ENCODE peak calls at places on chromosomes 11 and 22, in eight cellular contexts. D is psoas muscle, O is bronchial epithelial cell, H is ovary, W is kidney epithelial cell, E is thoracic aorta, F is fibroblast of lung, Z is body of pancreas. B is an unnamed sample.

GRCh38 chr11:113494021-113494420 is 18.8 kb upstream of the DRD2 start:
- DNase-seq in D (no peak), O (no peak), H (no peak), W (no peak), E (no peak), F (no peak), Z (no peak), B (no peak)

GRCh38 chr11:19311306-19312030 is 70.7 kb upstream of the E2F8 start:
- DNase-seq in D (peak; percentile 63), O (peak; percentile 38), H (peak; percentile 51), W (no peak), E (peak; percentile 20), F (peak; percentile 63), Z (peak; percentile 75), B (no peak)

GRCh38 chr11:45144126-45145082 is 2.0 kb upstream of the PRDM11 start:
- DNase-seq in D (no peak), O (no peak), H (no peak), W (no peak), E (no peak), F (no peak), Z (no peak), B (no peak)

GRCh38 chr11:95230054-95231034 is 658 bp downstream of the SESN3 start:
- DNase-seq in D (peak; percentile 59), O (peak; percentile 26), H (peak; percentile 33), W (no peak), E (no peak), F (peak; percentile 15), Z (peak; percentile 24), B (peak; percentile 45)

GRCh38 chr11:8728566-8728965 is 46.0 kb downstream of the RPL27A start:
- DNase-seq in D (no peak), O (no peak), H (no peak), W (no peak), E (no peak), F (peak; percentile 65), Z (no peak), B (no peak)

GRCh38 chr11:117444256-117445096 is 116.8 kb downstream of the CEP164 start:
- DNase-seq in D (no peak), O (no peak), H (no peak), W (no peak), E (no peak), F (no peak), Z (no peak), B (no peak)

GRCh38 chr11:116500833-116501622 is 271.8 kb downstream of the BUD13 start:
- DNase-seq in D (no peak), O (no peak), H (no peak), W (no peak), E (no peak), F (no peak), Z (no peak), B (no peak)

GRCh38 chr11:124739479-124740276 is at the start of gene NRGN:
- DNase-seq in D (peak; percentile 93), O (peak; percentile 74), H (peak; percentile 90), W (no peak), E (peak; percentile 71), F (peak; percentile 80), Z (peak; percentile 92), B (peak; percentile 84)

GRCh38 chr22:35437038-35437437 is 37.1 kb downstream of the MCM5 start:
- DNase-seq in D (no peak), O (no peak), H (no peak), W (no peak), E (no peak), F (no peak), Z (no peak), B (no peak)

GRCh38 chr11:45313211-45313865 is 27.2 kb upstream of the SYT13 start:
- DNase-seq in D (no peak), O (no peak), H (no peak), W (no peak), E (no peak), F (no peak), Z (no peak), B (no peak)

GRCh38 chr11:96194571-96194970 is 148.4 kb downstream of the MAML2 start:
- DNase-seq in D (no peak), O (no peak), H (no peak), W (no peak), E (no peak), F (no peak), Z (no peak), B (no peak)

GRCh38 chr22:23763579-23764331 is 965 bp downstream of the C22orf15 start:
- DNase-seq in D (peak; percentile 72), O (no peak), H (no peak), W (no peak), E (no peak), F (no peak), Z (no peak), B (peak; percentile 64)

GRCh38 chr11:108734956-108735559 is 70.2 kb downstream of the DDX10 start:
- DNase-seq in D (no peak), O (peak; percentile 52), H (no peak), W (no peak), E (no peak), F (peak; percentile 26), Z (no peak), B (no peak)
- TF ChIP-seq CTCF in D (peak; percentile 23), O (peak; percentile 54), H (no peak), W (peak; percentile 35), E (peak; percentile 23), F (peak; percentile 15), Z (peak; percentile 34), B (peak; percentile 66)

GRCh38 chr22:46584081-46584903 is 35.9 kb upstream of the GRAMD4 start:
- DNase-seq in D (peak; percentile 58), O (peak; percentile 65), H (no peak), W (no peak), E (no peak), F (no peak), Z (no peak), B (no peak)
- H3K4me3 ChIP-seq in D (no peak overlapping the region), O (no peak overlapping the region), H (no peak overlapping the region), W (no peak overlapping the region), E (no peak overlapping the region), F (no peak overlapping the region), Z (no peak overlapping the region), B (no peak overlapping the region)

GRCh38 chr11:65796726-65797601 is 10.1 kb downstream of the OVOL1 start:
- DNase-seq in D (no peak), O (no peak), H (no peak), W (no peak), E (no peak), F (no peak), Z (no peak), B (no peak)
- H3K27me3 ChIP-seq in D (no peaks in the 10 kb centered on the region), O (peaks cover 2% of the 10 kb centered on the region), H (no peaks in the 10 kb centered on the region), W (peaks cover 31% of the 10 kb centered on the region), E (no peaks in the 10 kb centered on the region), F (peaks cover 11% of the 10 kb centered on the region), Z (no peaks in the 10 kb centered on the region), B (no peaks in the 10 kb centered on the region)

GRCh38 chr11:78432058-78432515 is 14.5 kb upstream of the GAB2 start:
- DNase-seq in D (no peak), O (no peak), H (no peak), W (no peak), E (no peak), F (peak; percentile 18), Z (no peak), B (no peak)
- TF ChIP-seq CTCF in D (peak; percentile 43), O (peak; percentile 43), H (peak; percentile 12), W (peak; percentile 48), E (peak; percentile 42), F (peak; percentile 44), Z (peak; percentile 45), B (peak; percentile 59)

DNA sequence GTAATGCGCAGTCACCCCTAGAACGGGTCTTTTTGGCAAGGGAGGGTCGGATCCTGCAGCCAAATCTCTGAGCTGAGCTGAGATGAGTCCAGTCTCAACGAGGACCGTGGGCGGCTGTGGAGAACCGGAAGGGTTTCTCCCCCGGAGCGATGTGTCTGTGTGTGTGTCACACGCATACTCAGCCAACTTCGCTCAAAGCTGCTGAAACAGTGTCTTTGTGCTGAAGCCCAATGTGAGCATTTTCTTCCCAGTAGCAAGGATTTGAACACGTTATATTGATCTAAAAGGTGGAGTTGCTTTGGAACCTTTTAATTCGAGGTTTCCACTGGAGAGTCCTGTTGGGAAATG is 1.4 kb upstream of the CELSR1 start:
- DNase-seq in D (no peak), O (peak; percentile 72), H (no peak), W (no peak), E (no peak), F (no peak), Z (no peak), B (no peak)
- H3K4me3 ChIP-seq in D (peak overlapping the region; percentile 53), O (peak overlapping the region; percentile 76), H (no peak overlapping the region), W (peak overlapping the region; percentile 67), E (peak overlapping the region; percentile 66), F (no peak overlapping the region), Z (no peak overlapping the region), B (no peak overlapping the region)

GRCh38 chr22:22129387-22129786 is 115.2 kb upstream of the VPREB1 start:
- DNase-seq in D (no peak), O (no peak), H (no peak), W (no peak), E (no peak), F (no peak), Z (no peak), B (no peak)
- H3K27me3 ChIP-seq in D (peaks cover 2% of the 10 kb centered on the region), O (no peaks in the 10 kb centered on the region), H (no peaks in the 10 kb centered on the region), W (peaks cover 2% of the 10 kb centered on the region), E (no peaks in the 10 kb centered on the region), F (peaks cover 2% of the 10 kb centered on the region), Z (no peaks in the 10 kb centered on the region), B (no peaks in the 10 kb centered on the region)

GRCh38 chr22:26168934-26169311 is 339 bp upstream of the SEZ6L start:
- DNase-seq in D (no peak), O (no peak), H (no peak), W (no peak), E (no peak), F (no peak), Z (no peak), B (no peak)

GRCh38 chr22:26170795-26171194 is 1.5 kb downstream of the SEZ6L start:
- DNase-seq in D (no peak), O (no peak), H (no peak), W (no peak), E (no peak), F (no peak), Z (no peak), B (no peak)

GRCh38 chr22:26168199-26168915 is 905 bp upstream of the SEZ6L start:
- DNase-seq in D (no peak), O (no peak), H (no peak), W (no peak), E (no peak), F (no peak), Z (no peak), B (no peak)

GRCh38 chr22:26170112-26170492 is 840 bp downstream of the SEZ6L start:
- DNase-seq in D (no peak), O (no peak), H (no peak), W (no peak), E (no peak), F (no peak), Z (no peak), B (no peak)

GRCh38 chr22:26169312-26170111 is at the start of gene SEZ6L:
- DNase-seq in D (peak; percentile 57), O (no peak), H (no peak), W (no peak), E (no peak), F (no peak), Z (no peak), B (peak; percentile 30)
- TF ChIP-seq CTCF in D (no peak), O (no peak), H (no peak), W (no peak), E (no peak), F (no peak), Z (no peak), B (no peak)